ENCODE peak calls at places on chromosome 16, in ten cellular contexts. One of them, this sample, is unnamed.

GRCh38 chr16:80948886-80949502 is 57.7 kb downstream of the CMC2 start:
- DNase-seq in H9: peak; percentile 80
- DNase-seq in mammary epithelial cell: no peak
- DNase-seq in lung microvascular endothelial cell: peak; percentile 82
- DNase-seq in AG09319: no peak
- DNase-seq in RWPE1: no peak
- DNase-seq in HEK293T: peak; percentile 44
- DNase-seq in HTR-8/SVneo: peak; percentile 47
- DNase-seq in NCI-H1436: no peak
- DNase-seq in NCI-H460: peak; percentile 12
- DNase-seq in this sample: no peak

GRCh38 chr16:30104090-30104489 is 8.1 kb upstream of the YPEL3 start:
- DNase-seq in H9: no peak
- DNase-seq in mammary epithelial cell: no peak
- DNase-seq in lung microvascular endothelial cell: no peak
- DNase-seq in AG09319: no peak
- DNase-seq in RWPE1: no peak
- DNase-seq in HEK293T: no peak
- DNase-seq in HTR-8/SVneo: no peak
- DNase-seq in NCI-H1436: no peak
- DNase-seq in NCI-H460: no peak
- DNase-seq in this sample: no peak

GRCh38 chr16:781346-782010 is 6.7 kb downstream of the RPUSD1 start:
- DNase-seq in H9: no peak
- DNase-seq in mammary epithelial cell: no peak
- DNase-seq in lung microvascular endothelial cell: no peak
- DNase-seq in AG09319: no peak
- DNase-seq in RWPE1: no peak
- DNase-seq in HEK293T: no peak
- DNase-seq in HTR-8/SVneo: no peak
- DNase-seq in NCI-H1436: no peak
- DNase-seq in NCI-H460: no peak
- DNase-seq in this sample: no peak

GRCh38 chr16:12054396-12054795 is 77.9 kb downstream of the SNX29 start:
- DNase-seq in H9: no peak
- DNase-seq in mammary epithelial cell: no peak
- DNase-seq in lung microvascular endothelial cell: no peak
- DNase-seq in AG09319: no peak
- DNase-seq in RWPE1: no peak
- DNase-seq in HEK293T: no peak
- DNase-seq in HTR-8/SVneo: no peak
- DNase-seq in NCI-H1436: no peak
- DNase-seq in NCI-H460: no peak
- DNase-seq in this sample: no peak

GRCh38 chr16:51931596-51931995 is 615.3 kb downstream of the TOX3 start:
- DNase-seq in H9: no peak
- DNase-seq in mammary epithelial cell: no peak
- DNase-seq in lung microvascular endothelial cell: no peak
- DNase-seq in AG09319: no peak
- DNase-seq in RWPE1: no peak
- DNase-seq in HEK293T: no peak
- DNase-seq in HTR-8/SVneo: no peak
- DNase-seq in NCI-H1436: no peak
- DNase-seq in NCI-H460: no peak
- DNase-seq in this sample: no peak

GRCh38 chr16:58501242-58502131 is 1.5 kb downstream of the NDRG4 start:
- DNase-seq in H9: peak; percentile 93
- DNase-seq in mammary epithelial cell: no peak
- DNase-seq in lung microvascular endothelial cell: no peak
- DNase-seq in AG09319: no peak
- DNase-seq in RWPE1: no peak
- DNase-seq in HEK293T: peak; percentile 72
- DNase-seq in HTR-8/SVneo: no peak
- DNase-seq in NCI-H1436: peak; percentile 70
- DNase-seq in NCI-H460: peak; percentile 40
- DNase-seq in this sample: no peak

GRCh38 chr16:83517398-83517797 is 290.4 kb upstream of the HSBP1 start:
- DNase-seq in H9: no peak
- DNase-seq in mammary epithelial cell: peak; percentile 48
- DNase-seq in lung microvascular endothelial cell: peak; percentile 42
- DNase-seq in AG09319: no peak
- DNase-seq in RWPE1: no peak
- DNase-seq in HEK293T: no peak
- DNase-seq in HTR-8/SVneo: no peak
- DNase-seq in NCI-H1436: no peak
- DNase-seq in NCI-H460: no peak
- DNase-seq in this sample: no peak

GRCh38 chr16:12802661-12803060 is 1.0 kb downstream of the CPPED1 start:
- DNase-seq in H9: no peak
- DNase-seq in mammary epithelial cell: no peak
- DNase-seq in lung microvascular endothelial cell: no peak
- DNase-seq in AG09319: no peak
- DNase-seq in RWPE1: no peak
- DNase-seq in HEK293T: no peak
- DNase-seq in HTR-8/SVneo: no peak
- DNase-seq in NCI-H1436: no peak
- DNase-seq in NCI-H460: no peak
- DNase-seq in this sample: no peak

GRCh38 chr16:14007460-14007859 is 63.7 kb upstream of the MRTFB start:
- DNase-seq in H9: no peak
- DNase-seq in mammary epithelial cell: peak; percentile 67
- DNase-seq in lung microvascular endothelial cell: no peak
- DNase-seq in AG09319: peak; percentile 60
- DNase-seq in RWPE1: no peak
- DNase-seq in HEK293T: no peak
- DNase-seq in HTR-8/SVneo: no peak
- DNase-seq in NCI-H1436: no peak
- DNase-seq in NCI-H460: peak; percentile 69
- DNase-seq in this sample: no peak

GRCh38 chr16:71320021-71320420 is 30.8 kb upstream of the CMTR2 start:
- DNase-seq in H9: no peak
- DNase-seq in mammary epithelial cell: no peak
- DNase-seq in lung microvascular endothelial cell: no peak
- DNase-seq in AG09319: no peak
- DNase-seq in RWPE1: no peak
- DNase-seq in HEK293T: no peak
- DNase-seq in HTR-8/SVneo: no peak
- DNase-seq in NCI-H1436: no peak
- DNase-seq in NCI-H460: no peak
- DNase-seq in this sample: no peak

GRCh38 chr16:27217256-27217655 is 13.9 kb downstream of the KDM8 start:
- DNase-seq in H9: peak; percentile 64
- DNase-seq in mammary epithelial cell: no peak
- DNase-seq in lung microvascular endothelial cell: no peak
- DNase-seq in AG09319: peak; percentile 34
- DNase-seq in RWPE1: peak; percentile 35
- DNase-seq in HEK293T: peak; percentile 34
- DNase-seq in HTR-8/SVneo: no peak
- DNase-seq in NCI-H1436: no peak
- DNase-seq in NCI-H460: no peak
- DNase-seq in this sample: no peak

GRCh38 chr16:57630931-57631845 is 2.8 kb downstream of the ADGRG1 start:
- DNase-seq in H9: no peak
- DNase-seq in mammary epithelial cell: no peak
- DNase-seq in lung microvascular endothelial cell: no peak
- DNase-seq in AG09319: no peak
- DNase-seq in RWPE1: no peak
- DNase-seq in HEK293T: no peak
- DNase-seq in HTR-8/SVneo: no peak
- DNase-seq in NCI-H1436: no peak
- DNase-seq in NCI-H460: no peak
- DNase-seq in this sample: no peak

GRCh38 chr16:84899414-84899813 is 79.6 kb downstream of the CRISPLD2 start:
- DNase-seq in H9: no peak
- DNase-seq in mammary epithelial cell: peak; percentile 68
- DNase-seq in lung microvascular endothelial cell: no peak
- DNase-seq in AG09319: no peak
- DNase-seq in RWPE1: peak; percentile 62
- DNase-seq in HEK293T: no peak
- DNase-seq in HTR-8/SVneo: no peak
- DNase-seq in NCI-H1436: no peak
- DNase-seq in NCI-H460: no peak
- DNase-seq in this sample: no peak

GRCh38 chr16:17467923-17468540 is 2.7 kb downstream of the XYLT1 start:
- DNase-seq in H9: peak; percentile 78
- DNase-seq in mammary epithelial cell: peak; percentile 6
- DNase-seq in lung microvascular endothelial cell: peak; percentile 64
- DNase-seq in AG09319: peak; percentile 57
- DNase-seq in RWPE1: no peak
- DNase-seq in HEK293T: peak; percentile 55
- DNase-seq in HTR-8/SVneo: no peak
- DNase-seq in NCI-H1436: peak; percentile 47
- DNase-seq in NCI-H460: peak; percentile 68
- DNase-seq in this sample: peak; percentile 29

GRCh38 chr16:30348113-30348512 is 7.0 kb downstream of the CD2BP2 start:
- DNase-seq in H9: no peak
- DNase-seq in mammary epithelial cell: no peak
- DNase-seq in lung microvascular endothelial cell: no peak
- DNase-seq in AG09319: no peak
- DNase-seq in RWPE1: no peak
- DNase-seq in HEK293T: no peak
- DNase-seq in HTR-8/SVneo: no peak
- DNase-seq in NCI-H1436: no peak
- DNase-seq in NCI-H460: no peak
- DNase-seq in this sample: no peak

GRCh38 chr16:27522173-27522707 is 27.5 kb downstream of the GTF3C1 start:
- DNase-seq in H9: no peak
- DNase-seq in mammary epithelial cell: no peak
- DNase-seq in lung microvascular endothelial cell: no peak
- DNase-seq in AG09319: no peak
- DNase-seq in RWPE1: no peak
- DNase-seq in HEK293T: no peak
- DNase-seq in HTR-8/SVneo: no peak
- DNase-seq in NCI-H1436: no peak
- DNase-seq in NCI-H460: no peak
- DNase-seq in this sample: no peak

GRCh38 chr16:600781-601180 is 10.9 kb downstream of the RAB40C start:
- DNase-seq in H9: no peak
- DNase-seq in mammary epithelial cell: no peak
- DNase-seq in lung microvascular endothelial cell: peak; percentile 46
- DNase-seq in AG09319: no peak
- DNase-seq in RWPE1: no peak
- DNase-seq in HEK293T: no peak
- DNase-seq in HTR-8/SVneo: no peak
- DNase-seq in NCI-H1436: no peak
- DNase-seq in NCI-H460: no peak
- DNase-seq in this sample: no peak

GRCh38 chr16:117381-118365 is 20.8 kb downstream of the NPRL3 start:
- DNase-seq in H9: peak; percentile 81
- DNase-seq in mammary epithelial cell: no peak
- DNase-seq in lung microvascular endothelial cell: peak; percentile 48
- DNase-seq in AG09319: no peak
- DNase-seq in RWPE1: peak; percentile 60
- DNase-seq in HEK293T: peak; percentile 76
- DNase-seq in HTR-8/SVneo: peak; percentile 71
- DNase-seq in NCI-H1436: peak; percentile 83
- DNase-seq in NCI-H460: peak; percentile 34
- DNase-seq in this sample: peak; percentile 74

GRCh38 chr16:21302454-21302853 is 24.4 kb upstream of the CRYM start:
- DNase-seq in H9: no peak
- DNase-seq in mammary epithelial cell: peak; percentile 48
- DNase-seq in lung microvascular endothelial cell: no peak
- DNase-seq in AG09319: no peak
- DNase-seq in RWPE1: no peak
- DNase-seq in HEK293T: no peak
- DNase-seq in HTR-8/SVneo: no peak
- DNase-seq in NCI-H1436: no peak
- DNase-seq in NCI-H460: no peak
- DNase-seq in this sample: no peak

GRCh38 chr16:72921620-72922019 is 126.3 kb downstream of the ZFHX3 start:
- DNase-seq in H9: no peak
- DNase-seq in mammary epithelial cell: no peak
- DNase-seq in lung microvascular endothelial cell: no peak
- DNase-seq in AG09319: no peak
- DNase-seq in RWPE1: no peak
- DNase-seq in HEK293T: no peak
- DNase-seq in HTR-8/SVneo: no peak
- DNase-seq in NCI-H1436: no peak
- DNase-seq in NCI-H460: no peak
- DNase-seq in this sample: no peak

GRCh38 chr16:87278191-87279093 is 38.8 kb downstream of the C16orf95 start:
- DNase-seq in H9: peak; percentile 94
- DNase-seq in mammary epithelial cell: peak; percentile 58
- DNase-seq in lung microvascular endothelial cell: peak; percentile 87
- DNase-seq in AG09319: peak; percentile 62
- DNase-seq in RWPE1: peak; percentile 84
- DNase-seq in HEK293T: peak; percentile 88
- DNase-seq in HTR-8/SVneo: peak; percentile 93
- DNase-seq in NCI-H1436: peak; percentile 6
- DNase-seq in NCI-H460: peak; percentile 65
- DNase-seq in this sample: peak; percentile 91

GRCh38 chr16:48317614-48318013 is 67.6 kb downstream of the SIAH1 start:
- DNase-seq in H9: no peak
- DNase-seq in mammary epithelial cell: peak; percentile 48
- DNase-seq in lung microvascular endothelial cell: no peak
- DNase-seq in AG09319: no peak
- DNase-seq in RWPE1: peak; percentile 13
- DNase-seq in HEK293T: no peak
- DNase-seq in HTR-8/SVneo: peak; percentile 61
- DNase-seq in NCI-H1436: no peak
- DNase-seq in NCI-H460: no peak
- DNase-seq in this sample: peak; percentile 33

GRCh38 chr16:55542459-55543082 is 23.9 kb upstream of the CAPNS2 start:
- DNase-seq in H9: no peak
- DNase-seq in mammary epithelial cell: peak; percentile 70
- DNase-seq in lung microvascular endothelial cell: no peak
- DNase-seq in AG09319: no peak
- DNase-seq in RWPE1: peak; percentile 23
- DNase-seq in HEK293T: no peak
- DNase-seq in HTR-8/SVneo: peak; percentile 5
- DNase-seq in NCI-H1436: no peak
- DNase-seq in NCI-H460: no peak
- DNase-seq in this sample: no peak

GRCh38 chr16:4879049-4879448 is 31.8 kb downstream of the UBN1 start:
- DNase-seq in H9: no peak
- DNase-seq in mammary epithelial cell: peak; percentile 20
- DNase-seq in lung microvascular endothelial cell: no peak
- DNase-seq in AG09319: no peak
- DNase-seq in RWPE1: no peak
- DNase-seq in HEK293T: no peak
- DNase-seq in HTR-8/SVneo: no peak
- DNase-seq in NCI-H1436: no peak
- DNase-seq in NCI-H460: no peak
- DNase-seq in this sample: no peak

GRCh38 chr16:57023541-57024249 is 34.3 kb downstream of the NLRC5 start:
- DNase-seq in H9: no peak
- DNase-seq in mammary epithelial cell: no peak
- DNase-seq in lung microvascular endothelial cell: no peak
- DNase-seq in AG09319: no peak
- DNase-seq in RWPE1: no peak
- DNase-seq in HEK293T: no peak
- DNase-seq in HTR-8/SVneo: no peak
- DNase-seq in NCI-H1436: no peak
- DNase-seq in NCI-H460: no peak
- DNase-seq in this sample: no peak

GRCh38 chr16:59593256-59593655 is 859.1 kb upstream of the GOT2 start:
- DNase-seq in H9: no peak
- DNase-seq in mammary epithelial cell: peak; percentile 54
- DNase-seq in lung microvascular endothelial cell: no peak
- DNase-seq in AG09319: peak; percentile 38
- DNase-seq in RWPE1: peak; percentile 8
- DNase-seq in HEK293T: no peak
- DNase-seq in HTR-8/SVneo: no peak
- DNase-seq in NCI-H1436: no peak
- DNase-seq in NCI-H460: no peak
- DNase-seq in this sample: no peak

GRCh38 chr16:89322381-89323119 is 105.0 kb downstream of the ZNF778 start:
- DNase-seq in H9: peak; percentile 84
- DNase-seq in mammary epithelial cell: no peak
- DNase-seq in lung microvascular endothelial cell: peak; percentile 42
- DNase-seq in AG09319: peak; percentile 61
- DNase-seq in RWPE1: no peak
- DNase-seq in HEK293T: peak; percentile 52
- DNase-seq in HTR-8/SVneo: peak; percentile 73
- DNase-seq in NCI-H1436: peak; percentile 40
- DNase-seq in NCI-H460: no peak
- DNase-seq in this sample: peak; percentile 70

GRCh38 chr16:46884513-46885293 is 541 bp downstream of the GPT2 start:
- DNase-seq in H9: no peak
- DNase-seq in mammary epithelial cell: peak; percentile 36
- DNase-seq in lung microvascular endothelial cell: peak; percentile 36
- DNase-seq in AG09319: no peak
- DNase-seq in RWPE1: no peak
- DNase-seq in HEK293T: peak; percentile 38
- DNase-seq in HTR-8/SVneo: no peak
- DNase-seq in NCI-H1436: no peak
- DNase-seq in NCI-H460: no peak
- DNase-seq in this sample: no peak